ENCODE peak calls at places on chromosomes 16 and 17, in ten cellular contexts. O, M, V, F, S, E, A, W, T and J are unnamed samples.

GRCh38 chr16:35196313-35196712 is 1736.9 kb downstream of the TP53TG3F start:
- DNase-seq in O (no peak), M (no peak), V (no peak), F (no peak), S (no peak), E (no peak), A (no peak), W (no peak), T (no peak), J (no peak)

GRCh38 chr16:10738231-10739077 is 5.2 kb upstream of the NUBP1 start:
- DNase-seq in O (no peak), M (peak), V (no peak), F (no peak), S (peak), E (peak), A (peak), W (no peak), T (peak), J (peak)

GRCh38 chr17:48575066-48575582 is 3.0 kb downstream of the HOXB4 start:
- DNase-seq in O (no peak), M (no peak), V (no peak), F (no peak), S (no peak), E (no peak), A (peak), W (no peak), T (no peak), J (no peak)

GRCh38 chr16:87195190-87195589 is 122.0 kb downstream of the C16orf95 start:
- DNase-seq in O (no peak), M (no peak), V (no peak), F (no peak), S (no peak), E (no peak), A (no peak), W (no peak), T (no peak), J (no peak)

GRCh38 chr17:33287096-33287495 is 6.0 kb downstream of the ASIC2 start:
- DNase-seq in O (no peak), M (no peak), V (no peak), F (no peak), S (no peak), E (no peak), A (no peak), W (no peak), T (no peak), J (no peak)

GRCh38 chr17:34110315-34110714 is 144.8 kb upstream of the CCL2 start:
- DNase-seq in O (no peak), M (no peak), V (peak), F (peak), S (no peak), E (no peak), A (no peak), W (peak), T (no peak), J (no peak)

GRCh38 chr16:15782573-15783365 is 74.1 kb downstream of the MYH11 start:
- DNase-seq in O (no peak), M (no peak), V (peak), F (peak), S (no peak), E (no peak), A (no peak), W (peak), T (no peak), J (no peak)

GRCh38 chr16:24322106-24322505 is 66.0 kb downstream of the CACNG3 start:
- DNase-seq in O (no peak), M (no peak), V (no peak), F (no peak), S (no peak), E (no peak), A (no peak), W (no peak), T (no peak), J (no peak)

GRCh38 chr16:77289331-77289809 is 90.2 kb downstream of the SYCE1L start:
- DNase-seq in O (no peak), M (no peak), V (peak), F (no peak), S (no peak), E (no peak), A (peak), W (peak), T (no peak), J (no peak)

GRCh38 chr16:67939507-67940435 is 3.1 kb upstream of the PSMB10 start:
- DNase-seq in O (no peak), M (no peak), V (no peak), F (no peak), S (no peak), E (no peak), A (no peak), W (no peak), T (no peak), J (peak)

GRCh38 chr16:27806388-27806787 is 256.4 kb downstream of the KATNIP start:
- DNase-seq in O (no peak), M (no peak), V (no peak), F (no peak), S (no peak), E (no peak), A (no peak), W (no peak), T (no peak), J (no peak)

GRCh38 chr16:9597967-9598730 is 506.7 kb downstream of the HAPSTR1 start:
- DNase-seq in O (no peak), M (no peak), V (no peak), F (no peak), S (no peak), E (no peak), A (no peak), W (no peak), T (no peak), J (no peak)

GRCh38 chr17:45426561-45426960 is 6.1 kb downstream of the ARHGAP27 start:
- DNase-seq in O (no peak), M (no peak), V (no peak), F (no peak), S (no peak), E (no peak), A (no peak), W (no peak), T (no peak), J (no peak)

GRCh38 chr16:84851192-84852127 is 31.7 kb downstream of the CRISPLD2 start:
- DNase-seq in O (peak), M (no peak), V (no peak), F (no peak), S (peak), E (no peak), A (peak), W (no peak), T (no peak), J (no peak)

GRCh38 chr17:78173025-78173715 is 4.8 kb downstream of the SYNGR2 start:
- DNase-seq in O (no peak), M (no peak), V (peak), F (no peak), S (no peak), E (peak), A (no peak), W (no peak), T (peak), J (no peak)

GRCh38 chr17:31477417-31478055 is 86.1 kb downstream of the RAB11FIP4 start:
- DNase-seq in O (no peak), M (no peak), V (no peak), F (no peak), S (no peak), E (no peak), A (no peak), W (no peak), T (no peak), J (no peak)

GRCh38 chr17:50618941-50619340 is 15.7 kb upstream of the ABCC3 start:
- DNase-seq in O (no peak), M (no peak), V (no peak), F (no peak), S (no peak), E (no peak), A (no peak), W (no peak), T (peak), J (no peak)

GRCh38 chr17:15431201-15431600 is 36.2 kb downstream of the CDRT4 start:
- DNase-seq in O (no peak), M (no peak), V (no peak), F (no peak), S (no peak), E (peak), A (no peak), W (no peak), T (no peak), J (peak)

GRCh38 chr17:74635418-74635817 is 11.9 kb upstream of the CD300E start:
- DNase-seq in O (no peak), M (no peak), V (peak), F (peak), S (no peak), E (no peak), A (no peak), W (no peak), T (no peak), J (no peak)

GRCh38 chr16:75238132-75238852 is 13.1 kb downstream of the BCAR1 start:
- DNase-seq in O (peak), M (peak), V (peak), F (peak), S (peak), E (peak), A (peak), W (peak), T (peak), J (peak)

GRCh38 chr17:5286846-5287245 is 4.8 kb downstream of the RABEP1 start:
- DNase-seq in O (no peak), M (no peak), V (no peak), F (no peak), S (no peak), E (no peak), A (no peak), W (no peak), T (no peak), J (no peak)

GRCh38 chr16:73735018-73735417 is 561.6 kb upstream of the PSMD7 start:
- DNase-seq in O (peak), M (no peak), V (no peak), F (no peak), S (no peak), E (no peak), A (peak), W (no peak), T (no peak), J (no peak)

GRCh38 chr17:38545531-38546225 is 60.1 kb downstream of the SRCIN1 start:
- DNase-seq in O (no peak), M (no peak), V (no peak), F (no peak), S (no peak), E (no peak), A (no peak), W (no peak), T (no peak), J (no peak)

GRCh38 chr16:11333696-11334095 is 11.6 kb upstream of the RMI2 start:
- DNase-seq in O (no peak), M (no peak), V (no peak), F (no peak), S (no peak), E (peak), A (peak), W (no peak), T (no peak), J (no peak)

GRCh38 chr17:59337741-59338299 is 6.4 kb downstream of the YPEL2 start:
- DNase-seq in O (no peak), M (no peak), V (no peak), F (no peak), S (no peak), E (no peak), A (no peak), W (no peak), T (no peak), J (no peak)

GRCh38 chr16:59060212-59060611 is 326.1 kb upstream of the GOT2 start:
- DNase-seq in O (peak), M (no peak), V (no peak), F (no peak), S (no peak), E (no peak), A (peak), W (no peak), T (no peak), J (no peak)

GRCh38 chr17:81341347-81342061 is 46.4 kb upstream of the SLC38A10 start:
- DNase-seq in O (no peak), M (no peak), V (peak), F (peak), S (no peak), E (no peak), A (no peak), W (no peak), T (no peak), J (no peak)

GRCh38 chr16:21614896-21615295 is 15.5 kb downstream of the METTL9 start:
- DNase-seq in O (no peak), M (no peak), V (no peak), F (no peak), S (no peak), E (no peak), A (no peak), W (no peak), T (no peak), J (no peak)
- TF ChIP-seq CTCF in O (peak), M (no peak), V (no peak), F (peak), S (no peak), E (no peak), A (no peak), W (peak), T (no peak), J (no peak)

DNA sequence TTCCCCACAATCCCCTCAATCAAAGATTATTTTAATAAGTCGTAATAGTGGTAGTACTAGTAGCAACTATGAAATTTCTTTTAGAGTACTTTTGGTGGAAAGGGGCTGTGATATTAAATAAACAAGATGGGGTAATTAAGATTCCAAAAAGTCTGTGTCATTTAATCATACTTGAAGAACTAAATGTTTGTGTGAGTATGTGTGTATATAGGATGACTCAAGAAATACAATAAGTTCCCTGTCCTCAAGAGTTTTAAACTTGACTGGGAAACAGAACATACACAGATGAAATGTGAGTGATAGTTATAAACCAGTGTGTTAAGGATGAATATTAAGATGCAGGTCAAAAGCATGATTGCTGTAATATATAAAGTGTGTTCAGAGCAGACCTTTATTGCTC is 2.3 kb downstream of the ALDH3A2 start:
- DNase-seq in O (no peak), M (no peak), V (no peak), F (no peak), S (no peak), E (no peak), A (peak), W (no peak), T (no peak), J (no peak)
- H3K4me3 ChIP-seq in O (no peak), M (no peak), V (no peak), F (peak), S (no peak), E (no peak), A (no peak), W (no peak), T (peak), J (peak)

GRCh38 chr17:10127819-10128375 is 70.5 kb downstream of the GAS7 start:
- DNase-seq in O (peak), M (peak), V (no peak), F (peak), S (peak), E (peak), A (peak), W (no peak), T (peak), J (peak)
- H3K27ac ChIP-seq in O (peak), M (peak), V (no peak), F (no peak), S (peak), E (peak), A (peak), W (no peak), T (peak), J (peak)

GRCh38 chr16:81447383-81448101 is 2.9 kb downstream of the CMIP start:
- DNase-seq in O (no peak), M (no peak), V (peak), F (peak), S (no peak), E (no peak), A (peak), W (no peak), T (no peak), J (no peak)
- TF ChIP-seq CTCF in O (no peak), M (no peak), V (no peak), F (no peak), S (no peak), E (no peak), A (no peak), W (no peak), T (peak), J (no peak)